ENCODE peak calls at places on chromosomes 1 and 21, in ten cellular contexts. Y, Q, G, R, L, F, D, C, A and H are unnamed samples. For H3K4me1, the result is how much of the 10 kb centered on the place peaks cover.

GRCh38 chr1:203425668-203425999 is 50.0 kb upstream of the PRELP start:
- DNase-seq in Y (no peak), Q (no peak), G (no peak), R (no peak), L (no peak), F (no peak), D (no peak), C (peak), A (no peak), H (no peak)

GRCh38 chr21:40760811-40761210 is 86.1 kb downstream of the DSCAM start:
- DNase-seq in Y (no peak), Q (no peak), G (no peak), R (no peak), L (no peak), F (no peak), D (no peak), C (no peak), A (no peak), H (no peak)

GRCh38 chr21:29077651-29078090 is 4.2 kb upstream of the CCT8 start:
- DNase-seq in Y (no peak), Q (no peak), G (no peak), R (no peak), L (no peak), F (peak), D (no peak), C (peak), A (peak), H (no peak)

GRCh38 chr1:204463125-204464060 is 31.2 kb downstream of the PIK3C2B start:
- DNase-seq in Y (peak), Q (no peak), G (no peak), R (no peak), L (no peak), F (no peak), D (no peak), C (no peak), A (no peak), H (no peak)

GRCh38 chr21:29849735-29850176 is 90.0 kb downstream of the GRIK1 start:
- DNase-seq in Y (peak), Q (peak), G (peak), R (peak), L (peak), F (peak), D (peak), C (peak), A (peak), H (no peak)

GRCh38 chr1:157703981-157704380 is 3.4 kb upstream of the FCRL3 start:
- DNase-seq in Y (no peak), Q (no peak), G (no peak), R (no peak), L (no peak), F (no peak), D (no peak), C (no peak), A (no peak), H (no peak)

GRCh38 chr1:85307987-85308836 is 31.8 kb upstream of the BCL10 start:
- DNase-seq in Y (peak), Q (peak), G (peak), R (peak), L (peak), F (peak), D (peak), C (peak), A (peak), H (peak)

GRCh38 chr1:166914111-166914510 is 38.0 kb upstream of the TADA1 start:
- DNase-seq in Y (no peak), Q (no peak), G (no peak), R (no peak), L (no peak), F (no peak), D (no peak), C (no peak), A (no peak), H (no peak)

GRCh38 chr1:109959974-109960744 is 24.4 kb upstream of the AHCYL1 start:
- DNase-seq in Y (no peak), Q (no peak), G (no peak), R (no peak), L (peak), F (no peak), D (no peak), C (peak), A (no peak), H (no peak)

GRCh38 chr21:36732761-36733160 is 33.8 kb downstream of the SIM2 start:
- DNase-seq in Y (no peak), Q (no peak), G (no peak), R (no peak), L (no peak), F (no peak), D (no peak), C (no peak), A (no peak), H (no peak)

GRCh38 chr21:16419188-16419874 is 689.5 kb downstream of the USP25 start:
- DNase-seq in Y (peak), Q (no peak), G (peak), R (peak), L (peak), F (no peak), D (peak), C (peak), A (peak), H (peak)

GRCh38 chr1:8740034-8740449 is 77.4 kb downstream of the RERE start:
- DNase-seq in Y (no peak), Q (no peak), G (no peak), R (no peak), L (peak), F (no peak), D (no peak), C (peak), A (no peak), H (no peak)

GRCh38 chr1:231705860-231706553 is 79.4 kb downstream of the DISC1 start:
- DNase-seq in Y (no peak), Q (no peak), G (no peak), R (no peak), L (no peak), F (no peak), D (no peak), C (no peak), A (no peak), H (no peak)

GRCh38 chr1:43253876-43254275 is 15.9 kb upstream of the TMEM125 start:
- DNase-seq in Y (no peak), Q (no peak), G (no peak), R (peak), L (no peak), F (no peak), D (no peak), C (no peak), A (no peak), H (no peak)

GRCh38 chr1:29599071-29599470 is 362.7 kb downstream of the PTPRU start:
- DNase-seq in Y (no peak), Q (no peak), G (no peak), R (no peak), L (no peak), F (no peak), D (no peak), C (no peak), A (no peak), H (no peak)

GRCh38 chr1:231971397-231972233 is 345.0 kb downstream of the DISC1 start:
- DNase-seq in Y (no peak), Q (no peak), G (no peak), R (no peak), L (peak), F (no peak), D (no peak), C (peak), A (no peak), H (no peak)

GRCh38 chr1:246682231-246682895 is 41.8 kb upstream of the SCCPDH start:
- DNase-seq in Y (no peak), Q (no peak), G (no peak), R (no peak), L (no peak), F (no peak), D (no peak), C (no peak), A (no peak), H (no peak)

GRCh38 chr1:61043010-61043820 is 39.1 kb upstream of the NFIA start:
- DNase-seq in Y (peak), Q (peak), G (peak), R (peak), L (peak), F (no peak), D (peak), C (peak), A (peak), H (peak)

GRCh38 chr21:44666401-44667320 is at the start of gene KRTAP12-2:
- DNase-seq in Y (peak), Q (no peak), G (no peak), R (no peak), L (peak), F (no peak), D (no peak), C (no peak), A (no peak), H (no peak)

GRCh38 chr1:53365405-53366063 is 37.7 kb upstream of the LRP8 start:
- DNase-seq in Y (no peak), Q (no peak), G (no peak), R (peak), L (no peak), F (no peak), D (peak), C (no peak), A (no peak), H (peak)

GRCh38 chr1:25874635-25875153 is 814 bp downstream of the PAQR7 start:
- DNase-seq in Y (no peak), Q (no peak), G (no peak), R (no peak), L (no peak), F (no peak), D (no peak), C (no peak), A (no peak), H (no peak)

GRCh38 chr1:41274827-41275519 is 32.9 kb upstream of the SCMH1 start:
- DNase-seq in Y (no peak), Q (no peak), G (no peak), R (no peak), L (no peak), F (no peak), D (no peak), C (no peak), A (no peak), H (no peak)

DNA sequence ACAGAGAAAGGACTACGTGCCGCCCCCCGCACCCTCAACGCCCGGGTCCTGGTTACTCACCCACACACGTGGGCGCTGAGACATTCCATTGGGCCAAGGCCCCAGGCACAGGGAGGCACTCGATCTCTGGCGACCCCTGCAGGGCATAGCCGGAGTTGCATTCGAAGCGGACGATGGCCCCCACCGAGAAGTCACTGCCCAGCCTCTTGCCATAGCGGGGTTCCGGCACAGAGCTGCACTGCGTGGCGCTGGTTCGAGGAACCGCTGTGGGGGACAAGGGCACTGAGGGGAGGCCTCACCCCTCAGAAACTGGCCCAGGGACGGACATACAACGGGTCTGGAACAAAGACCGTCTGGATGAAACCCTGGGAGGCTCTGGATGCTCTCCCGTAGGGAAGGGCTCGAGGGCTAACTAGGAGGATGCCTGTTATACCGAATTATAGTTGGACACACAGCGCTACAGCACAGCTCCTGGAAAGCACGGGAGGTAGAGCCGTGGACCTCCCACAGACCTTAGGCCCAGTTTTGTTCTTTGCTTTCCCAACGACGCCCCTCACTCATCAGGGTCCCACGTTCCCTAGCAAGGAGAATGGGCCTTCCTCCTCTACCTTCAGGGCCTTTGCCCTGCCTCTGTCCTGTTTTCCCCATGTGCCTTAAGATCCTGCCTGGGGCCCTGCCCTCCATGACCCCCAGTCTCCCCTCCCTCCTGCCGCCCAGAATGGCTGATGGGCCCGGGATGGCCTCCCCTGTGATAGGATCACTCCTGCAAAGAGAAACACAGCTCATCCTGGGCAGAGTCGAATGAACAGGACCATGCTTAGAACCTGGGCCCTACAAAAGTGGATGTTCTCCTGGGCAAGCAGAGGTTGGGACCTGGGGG is 152.8 kb downstream of the ZSCAN20 start:
- DNase-seq in Y (no peak), Q (no peak), G (no peak), R (no peak), L (no peak), F (no peak), D (no peak), C (no peak), A (no peak), H (no peak)
- TF ChIP-seq CTCF in Y (no peak), Q (peak), G (no peak), R (no peak), L (peak), F (peak), D (peak), C (peak), A (no peak), H (no peak)

GRCh38 chr1:150536836-150537731 is 12.1 kb upstream of the ADAMTSL4 start:
- DNase-seq in Y (no peak), Q (no peak), G (no peak), R (no peak), L (no peak), F (no peak), D (no peak), C (no peak), A (no peak), H (no peak)
- H3K4me1 ChIP-seq in Y (under half), Q (under half), G (under half), R (under half), L (under half), F (under half), D (under half), C (under half), A (under half), H (under half)

DNA sequence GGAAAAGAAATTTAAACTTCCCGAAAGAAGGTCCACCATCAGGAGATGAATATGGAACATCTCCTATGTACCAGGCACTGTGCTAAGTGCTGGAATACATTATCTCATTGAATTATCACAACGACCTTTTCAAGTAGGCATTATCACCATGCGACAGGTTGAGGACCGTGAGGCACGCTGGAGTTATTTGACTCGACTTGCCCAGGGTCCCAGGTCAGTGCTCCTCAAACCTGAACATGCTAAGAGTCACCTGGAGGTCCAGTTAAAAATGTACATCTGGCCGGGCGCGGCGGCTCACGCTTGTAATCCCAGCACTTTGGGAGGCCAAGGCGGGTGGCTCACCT is 15.9 kb upstream of the AGTRAP start:
- DNase-seq in Y (no peak), Q (no peak), G (no peak), R (no peak), L (no peak), F (no peak), D (no peak), C (no peak), A (no peak), H (no peak)
- TF ChIP-seq CTCF in Y (peak), Q (peak), G (no peak), R (peak), L (no peak), F (no peak), D (no peak), C (no peak), A (no peak), H (no peak)

GRCh38 chr1:218496561-218496960 is 151.4 kb downstream of the TGFB2 start:
- DNase-seq in Y (no peak), Q (no peak), G (no peak), R (no peak), L (peak), F (no peak), D (no peak), C (peak), A (no peak), H (no peak)
- H3K4me1 ChIP-seq in Y (under half), Q (under half), G (under half), R (under half), L (under half), F (under half), D (under half), C (under half), A (under half), H (under half)

GRCh38 chr1:108316545-108316944 is 72.7 kb upstream of the NBPF4 start:
- DNase-seq in Y (no peak), Q (no peak), G (no peak), R (no peak), L (peak), F (no peak), D (no peak), C (peak), A (no peak), H (no peak)
- TF ChIP-seq CTCF in Y (no peak), Q (no peak), G (no peak), R (peak), L (peak), F (peak), D (no peak), C (peak), A (no peak), H (no peak)

GRCh38 chr1:7648761-7649384 is 122.2 kb upstream of the VAMP3 start:
- DNase-seq in Y (peak), Q (no peak), G (peak), R (peak), L (no peak), F (no peak), D (no peak), C (peak), A (peak), H (peak)

GRCh38 chr1:7646981-7647901 is 123.9 kb upstream of the VAMP3 start:
- DNase-seq in Y (peak), Q (peak), G (peak), R (peak), L (peak), F (peak), D (peak), C (peak), A (peak), H (peak)

GRCh38 chr1:7652551-7653098 is 118.5 kb upstream of the VAMP3 start:
- DNase-seq in Y (no peak), Q (no peak), G (no peak), R (no peak), L (no peak), F (no peak), D (no peak), C (no peak), A (no peak), H (no peak)

GRCh38 chr1:7654725-7655124 is 116.4 kb upstream of the VAMP3 start:
- DNase-seq in Y (no peak), Q (no peak), G (no peak), R (no peak), L (no peak), F (no peak), D (no peak), C (no peak), A (no peak), H (no peak)

DNA sequence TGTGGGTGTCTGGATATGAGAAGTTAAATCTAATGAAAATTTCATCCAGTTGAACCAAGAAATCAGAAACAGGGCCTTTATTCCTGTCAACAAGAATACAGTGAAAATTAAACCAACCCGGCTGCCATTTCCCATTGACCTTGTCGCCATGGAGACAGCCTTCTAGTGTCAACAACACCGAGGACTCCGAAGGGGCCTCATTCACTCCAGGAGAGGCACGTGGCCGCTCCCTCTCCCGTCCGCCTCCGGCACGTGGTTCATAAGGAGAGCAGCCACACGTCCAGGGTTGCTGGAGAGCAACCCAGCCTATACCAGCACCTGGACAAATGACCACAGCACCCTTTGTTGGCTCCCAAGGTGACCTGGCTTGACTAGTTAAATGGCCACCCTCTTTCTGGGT is 120.3 kb upstream of the VAMP3 start:
- DNase-seq in Y (no peak), Q (no peak), G (no peak), R (no peak), L (no peak), F (no peak), D (no peak), C (no peak), A (no peak), H (peak)
- H3K4me1 ChIP-seq in Y (under half), Q (under half), G (under half), R (under half), L (under half), F (under half), D (under half), C (under half), A (under half), H (under half)

DNA sequence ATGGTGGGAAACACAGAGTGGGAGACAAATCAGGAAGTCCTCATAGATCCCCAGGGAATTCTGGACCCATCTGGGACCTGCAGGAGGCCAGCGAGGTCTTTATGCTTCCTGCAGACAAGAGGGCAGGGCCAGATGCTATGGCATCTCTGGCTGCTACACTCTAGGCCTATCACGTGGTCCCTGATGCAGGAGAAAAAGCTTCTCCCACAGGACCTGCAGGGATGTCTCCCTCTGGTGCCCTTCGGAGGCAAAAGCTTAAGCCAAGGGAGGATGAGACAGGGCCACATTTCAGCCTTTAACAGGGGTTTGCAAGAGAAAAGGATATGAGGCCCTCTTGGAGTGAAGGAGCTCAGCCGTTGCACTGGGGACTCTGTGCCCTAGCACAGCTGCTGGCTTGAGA is 243.0 kb downstream of the C1orf94 start:
- DNase-seq in Y (no peak), Q (no peak), G (no peak), R (no peak), L (no peak), F (no peak), D (no peak), C (no peak), A (no peak), H (no peak)
- TF ChIP-seq CTCF in Y (no peak), Q (no peak), G (no peak), R (no peak), L (no peak), F (no peak), D (no peak), C (no peak), A (no peak), H (no peak)

GRCh38 chr1:24319962-24320361 is 805 bp downstream of the GRHL3 start:
- DNase-seq in Y (no peak), Q (no peak), G (no peak), R (no peak), L (no peak), F (no peak), D (no peak), C (no peak), A (no peak), H (no peak)

GRCh38 chr1:24317081-24317480 is 2.1 kb upstream of the GRHL3 start:
- DNase-seq in Y (no peak), Q (no peak), G (no peak), R (no peak), L (peak), F (no peak), D (no peak), C (no peak), A (no peak), H (no peak)

GRCh38 chr1:24318988-24319863 is at the start of gene GRHL3:
- DNase-seq in Y (no peak), Q (no peak), G (peak), R (no peak), L (peak), F (no peak), D (no peak), C (no peak), A (peak), H (peak)

GRCh38 chr1:24316659-24317058 is 2.5 kb upstream of the GRHL3 start:
- DNase-seq in Y (no peak), Q (no peak), G (no peak), R (no peak), L (no peak), F (no peak), D (no peak), C (no peak), A (no peak), H (no peak)

GRCh38 chr1:24318238-24318987 is 744 bp upstream of the GRHL3 start:
- DNase-seq in Y (no peak), Q (no peak), G (no peak), R (no peak), L (peak), F (no peak), D (no peak), C (peak), A (no peak), H (no peak)
- H3K4me1 ChIP-seq in Y (under half), Q (under half), G (under half), R (under half), L (half or more), F (under half), D (under half), C (under half), A (under half), H (under half)